ENCODE peak calls at places on chromosome 5, in five cellular contexts. H, B, Y, L and M are unnamed samples.

GRCh38 chr5:180378412-180379344 is 25.5 kb upstream of the GFPT2 start:
- DNase-seq in H (no peak), B (no peak), Y (no peak), L (no peak), M (no peak)

GRCh38 chr5:40223884-40224402 is 455.8 kb upstream of the PTGER4 start:
- DNase-seq in H (peak; percentile 67), B (no peak), Y (no peak), L (no peak), M (no peak)

GRCh38 chr5:171562822-171563221 is 143.4 kb downstream of the FGF18 start:
- DNase-seq in H (peak; percentile 8), B (no peak), Y (no peak), L (no peak), M (no peak)

GRCh38 chr5:43044181-43044914 is 4.2 kb upstream of the ANXA2R start:
- DNase-seq in H (no peak), B (peak; percentile 49), Y (no peak), L (no peak), M (no peak)

GRCh38 chr5:122458278-122458872 is 146.3 kb downstream of the SNCAIP start:
- DNase-seq in H (peak; percentile 38), B (peak; percentile 61), Y (no peak), L (peak; percentile 19), M (no peak)

GRCh38 chr5:133292300-133292699 is 240.5 kb downstream of the HSPA4 start:
- DNase-seq in H (no peak), B (no peak), Y (no peak), L (peak; percentile 79), M (no peak)

GRCh38 chr5:65696892-65697291 is 25.0 kb downstream of the SGTB start:
- DNase-seq in H (no peak), B (no peak), Y (no peak), L (no peak), M (peak; percentile 12)

GRCh38 chr5:150525781-150526180 is 17.9 kb downstream of the NDST1 start:
- DNase-seq in H (no peak), B (no peak), Y (no peak), L (no peak), M (no peak)

GRCh38 chr5:111680737-111681413 is 76.1 kb downstream of the NREP start:
- DNase-seq in H (no peak), B (peak; percentile 62), Y (no peak), L (peak; percentile 49), M (no peak)

GRCh38 chr5:964821-965220 is 43.8 kb upstream of the NKD2 start:
- DNase-seq in H (no peak), B (no peak), Y (no peak), L (no peak), M (no peak)

GRCh38 chr5:14171091-14171490 is 27.9 kb downstream of the TRIO start:
- DNase-seq in H (no peak), B (no peak), Y (no peak), L (no peak), M (no peak)

GRCh38 chr5:146662229-146662628 is 146.2 kb upstream of the GPR151 start:
- DNase-seq in H (peak; percentile 41), B (peak; percentile 68), Y (no peak), L (peak; percentile 5), M (no peak)

GRCh38 chr5:57741326-57741725 is 258.7 kb upstream of the ACTBL2 start:
- DNase-seq in H (no peak), B (no peak), Y (no peak), L (no peak), M (no peak)

GRCh38 chr5:53419247-53419646 is 61.2 kb upstream of the FST start:
- DNase-seq in H (no peak), B (no peak), Y (no peak), L (no peak), M (no peak)

GRCh38 chr5:76414788-76415187 is 11.7 kb downstream of the IQGAP2 start:
- DNase-seq in H (no peak), B (no peak), Y (no peak), L (no peak), M (no peak)

GRCh38 chr5:151264113-151264512 is 11.1 kb downstream of the GM2A start:
- DNase-seq in H (no peak), B (peak; percentile 28), Y (no peak), L (no peak), M (no peak)

GRCh38 chr5:548256-548655 is 24.0 kb upstream of the SLC9A3 start:
- DNase-seq in H (no peak), B (no peak), Y (peak; percentile 13), L (no peak), M (no peak)

GRCh38 chr5:93894471-93895354 is 153.3 kb upstream of the POU5F2 start:
- DNase-seq in H (no peak), B (peak; percentile 27), Y (no peak), L (no peak), M (peak; percentile 46)

GRCh38 chr5:93511445-93511844 is 69.6 kb downstream of the NR2F1-AS1 start:
- DNase-seq in H (no peak), B (peak; percentile 9), Y (no peak), L (no peak), M (no peak)

GRCh38 chr5:150412319-150413175 is at the start of gene CD74:
- DNase-seq in H (peak; percentile 99), B (peak; percentile 52), Y (peak; percentile 89), L (no peak), M (peak; percentile 84)

GRCh38 chr5:172714491-172715420 is 56.2 kb downstream of the DUSP1 start:
- DNase-seq in H (peak; percentile 73), B (peak; percentile 86), Y (peak; percentile 74), L (peak; percentile 98), M (peak; percentile 61)

GRCh38 chr5:128777052-128777451 is 188.2 kb upstream of the SLC27A6 start:
- DNase-seq in H (peak; percentile 56), B (no peak), Y (no peak), L (no peak), M (no peak)

GRCh38 chr5:136901-137300 is 44.9 kb downstream of the PLEKHG4B start:
- DNase-seq in H (no peak), B (peak; percentile 16), Y (no peak), L (no peak), M (no peak)

GRCh38 chr5:79173626-79174025 is 62.0 kb downstream of the BHMT start:
- DNase-seq in H (no peak), B (peak; percentile 26), Y (no peak), L (no peak), M (no peak)

GRCh38 chr5:140632366-140633080 is 452 bp downstream of the CD14 start:
- DNase-seq in H (peak; percentile 69), B (peak; percentile 61), Y (peak; percentile 72), L (no peak), M (peak; percentile 41)

GRCh38 chr5:111930407-111930806 is 173.4 kb upstream of the NREP start:
- DNase-seq in H (no peak), B (no peak), Y (no peak), L (no peak), M (no peak)

GRCh38 chr5:101977729-101978345 is 318.2 kb downstream of the SLCO4C1 start:
- DNase-seq in H (peak; percentile 55), B (peak; percentile 45), Y (no peak), L (peak; percentile 23), M (peak; percentile 28)

GRCh38 chr5:126435714-126436113 is 12.5 kb downstream of the GRAMD2B start:
- DNase-seq in H (no peak), B (no peak), Y (no peak), L (no peak), M (no peak)